ENCODE peak calls at places on chromosomes 11 and 22, in eight cellular contexts. J is D341Med, H is cortex of kidney, Y is SHP77, A is nucleus accumbens, B is coronary artery, T is T-helper 9 cell, L is GM23338. D is an unnamed sample.

GRCh38 chr11:65114538-65115171 is 2.8 kb downstream of the ZNHIT2 start:
- DNase-seq in J (no peak), H (no peak), Y (no peak), A (no peak), B (no peak), T (no peak), L (no peak), D (no peak)

GRCh38 chr11:71991494-71991893 is 7.2 kb upstream of the IL18BP start:
- DNase-seq in J (no peak), H (no peak), Y (no peak), A (no peak), B (no peak), T (no peak), L (no peak), D (no peak)

GRCh38 chr11:64340671-64341335 is 799 bp downstream of the CCDC88B start:
- DNase-seq in J (no peak), H (no peak), Y (no peak), A (no peak), B (peak), T (peak), L (peak), D (no peak)

GRCh38 chr11:22276535-22276934 is 61.6 kb upstream of the SLC17A6 start:
- DNase-seq in J (no peak), H (no peak), Y (no peak), A (no peak), B (no peak), T (no peak), L (no peak), D (no peak)

GRCh38 chr11:87675993-87676392 is 499.2 kb downstream of the RAB38 start:
- DNase-seq in J (no peak), H (no peak), Y (no peak), A (no peak), B (no peak), T (no peak), L (no peak), D (no peak)

GRCh38 chr22:17443413-17444203 is 74.3 kb downstream of the CECR2 start:
- DNase-seq in J (peak), H (no peak), Y (no peak), A (no peak), B (no peak), T (no peak), L (no peak), D (no peak)

GRCh38 chr11:56846631-56847400 is 98.3 kb upstream of the OR9G4 start:
- DNase-seq in J (no peak), H (no peak), Y (no peak), A (no peak), B (no peak), T (no peak), L (no peak), D (no peak)

GRCh38 chr11:109320595-109320994 is 101.4 kb upstream of the C11orf87 start:
- DNase-seq in J (no peak), H (no peak), Y (no peak), A (no peak), B (no peak), T (no peak), L (no peak), D (no peak)

GRCh38 chr11:57567210-57567511 is 311 bp downstream of the UBE2L6 start:
- DNase-seq in J (no peak), H (no peak), Y (no peak), A (peak), B (no peak), T (peak), L (no peak), D (no peak)

GRCh38 chr22:49815641-49816071 is 12.0 kb downstream of the BRD1 start:
- DNase-seq in J (no peak), H (no peak), Y (no peak), A (no peak), B (no peak), T (no peak), L (no peak), D (no peak)